ENCODE peak calls at places on chromosomes 6 and 20, in nine cellular contexts. L, V, Z, E, U, N, D, R and Q are unnamed samples. For H3K36me3 and H3K9me3, the result is how much of the 10 kb centered on the place peaks cover.

GRCh38 chr20:36093025-36093803 is 61.3 kb upstream of the EPB41L1 start:
- DNase-seq in R (peak), E (peak), L (peak), N (peak), V (peak), U (peak), Z (peak), D (peak), Q (peak)

GRCh38 chr20:8155848-8156602 is 24.0 kb downstream of the PLCB1 start:
- DNase-seq in D (no peak), U (no peak), R (no peak), E (no peak), L (no peak), N (no peak), Z (no peak), V (no peak), Q (no peak)

GRCh38 chr6:138465007-138465645 is 34.2 kb downstream of the NHSL1 start:
- DNase-seq in D (no peak), U (no peak), N (no peak), E (no peak), L (no peak), V (peak), R (no peak), Z (no peak), Q (no peak)

GRCh38 chr6:52502306-52503029 is 74.4 kb downstream of the TRAM2 start:
- DNase-seq in U (no peak), R (no peak), V (no peak), E (no peak), D (no peak), N (no peak), L (no peak), Z (no peak), Q (no peak)

GRCh38 chr6:111573892-111574800 is 31.5 kb downstream of the TRAF3IP2 start:
- DNase-seq in U (peak), N (peak), Z (no peak), L (no peak), D (no peak), V (peak), R (no peak), E (no peak), Q (peak)

GRCh38 chr6:31037169-31037568 is 26.9 kb downstream of the MUC22 start:
- DNase-seq in D (no peak), E (no peak), L (no peak), R (no peak), N (no peak), U (no peak), Z (no peak), V (no peak), Q (no peak)

GRCh38 chr6:89596056-89596455 is 42.5 kb downstream of the LYRM2 start:
- DNase-seq in E (no peak), U (no peak), D (no peak), Z (no peak), N (no peak), V (no peak), L (no peak), R (no peak), Q (no peak)

GRCh38 chr20:51387125-51387865 is 155.2 kb downstream of the NFATC2 start:
- DNase-seq in R (no peak), N (peak), V (no peak), E (no peak), L (no peak), Z (no peak), U (no peak), D (no peak), Q (no peak)

GRCh38 chr6:18585032-18585573 is 198.0 kb downstream of the RNF144B start:
- DNase-seq in L (no peak), N (no peak), U (no peak), Z (no peak), V (peak), D (peak), E (peak), R (peak), Q (peak)

GRCh38 chr20:7758436-7758835 is 181.8 kb downstream of the HAO1 start:
- DNase-seq in D (no peak), V (no peak), L (no peak), E (no peak), R (no peak), U (no peak), N (no peak), Z (no peak), Q (peak)

GRCh38 chr20:59299961-59300340 is 460 bp upstream of the EDN3 start:
- DNase-seq in R (no peak), N (no peak), V (no peak), Z (no peak), U (no peak), D (peak), L (peak), E (no peak), Q (no peak)

DNA sequence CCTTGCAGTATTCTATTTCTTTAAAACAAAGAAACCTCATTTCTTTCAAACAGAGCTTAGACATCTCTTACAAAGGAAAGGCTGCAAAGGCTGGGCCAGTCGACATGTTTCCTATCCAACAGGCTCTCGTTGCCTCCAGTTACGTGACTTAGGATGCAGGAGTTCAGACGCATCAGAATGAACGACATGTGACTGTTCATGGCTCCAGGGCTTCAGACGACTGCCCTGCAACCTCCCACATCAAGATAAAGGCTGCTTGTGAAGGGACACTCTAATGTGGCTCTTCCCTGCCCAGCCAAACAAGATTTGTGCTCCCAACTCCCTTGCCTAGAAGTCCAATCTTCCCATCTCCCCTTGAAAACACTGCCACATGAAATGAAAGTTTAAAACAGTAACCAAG is 14.3 kb upstream of the NEDD9 start:
- DNase-seq in D (no peak), V (no peak), U (no peak), Z (no peak), R (no peak), E (no peak), N (no peak), L (no peak), Q (no peak)
- H3K36me3 ChIP-seq in D (under half), V (under half), U (under half), Z (under half), R (under half), E (under half), N (under half), L (under half), Q (under half)

GRCh38 chr20:16589623-16590022 is 16.4 kb upstream of the KIF16B start:
- DNase-seq in U (no peak), R (no peak), N (no peak), L (no peak), E (no peak), D (no peak), Z (no peak), V (no peak), Q (no peak)
- TF ChIP-seq CTCF in U (no peak), R (no peak), N (no peak), L (no peak), E (no peak), D (no peak), Z (no peak), V (no peak), Q (no peak)

DNA sequence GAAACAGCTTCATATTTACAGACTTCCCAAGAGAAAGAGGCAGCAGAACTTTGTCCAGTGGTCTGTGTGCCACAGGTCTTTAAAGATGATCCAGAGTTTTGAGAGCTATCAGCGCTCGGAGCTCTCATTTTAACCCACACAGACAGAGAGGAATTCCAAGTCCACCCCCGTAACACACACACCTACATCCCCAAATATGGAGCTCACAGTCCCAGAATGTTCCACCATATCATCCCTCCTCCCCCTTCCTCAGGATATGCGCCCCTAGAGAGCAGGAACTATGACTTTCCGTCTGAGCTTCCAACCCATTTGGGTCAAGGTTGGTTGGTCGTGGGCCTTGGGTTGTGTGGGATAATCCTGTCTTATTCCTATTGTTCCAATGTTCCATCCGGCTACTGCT is at the start of gene DEFB128:
- DNase-seq in R (no peak), N (no peak), D (no peak), Z (no peak), U (no peak), E (no peak), L (no peak), V (no peak), Q (no peak)
- H3K9me3 ChIP-seq in R (under half), N (under half), D (under half), Z (under half), U (under half), E (under half), L (under half), V (under half), Q (under half)

GRCh38 chr20:45940469-45940868 is 6.0 kb downstream of the PCIF1 start:
- DNase-seq in V (no peak), R (no peak), E (no peak), Z (no peak), U (no peak), D (no peak), N (no peak), L (no peak), Q (no peak)
- H3K36me3 ChIP-seq in V (under half), R (half or more), E (under half), Z (under half), U (half or more), D (half or more), N (half or more), L (under half), Q (half or more)

DNA sequence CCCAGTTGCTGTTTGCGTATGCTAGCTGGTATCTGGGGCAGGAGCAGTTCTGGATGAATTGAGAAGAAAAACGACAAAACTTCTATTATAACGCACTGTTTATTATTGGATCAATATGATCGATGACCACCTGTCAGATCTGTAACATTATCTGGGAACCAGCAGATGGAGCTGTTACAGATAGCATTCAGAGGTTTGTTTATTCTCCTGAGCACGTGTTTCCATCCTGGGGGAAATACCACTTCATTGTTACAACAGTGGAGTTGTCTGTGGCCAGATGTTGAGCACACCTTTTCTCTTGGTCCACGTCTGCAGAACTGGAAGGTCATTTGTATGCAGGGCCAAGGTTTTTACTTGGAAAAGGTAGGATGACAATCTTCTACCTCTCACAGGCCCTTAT is 16.0 kb upstream of the NKX2-2 start:
- DNase-seq in R (no peak), U (no peak), V (no peak), Z (no peak), E (no peak), D (no peak), N (no peak), L (no peak), Q (no peak)
- TF ChIP-seq CTCF in R (peak), U (no peak), V (no peak), Z (no peak), E (peak), D (peak), N (peak), L (no peak), Q (no peak)